ENCODE peak calls at places on chromosomes 4 and X, in eight cellular contexts. J is transverse colon; I is aorta; O is SJCRH30; K is testis; Q is caudate nucleus; Z is psoas muscle; V is CD8-positive, alpha-beta T cell. Y is an unnamed sample.

GRCh38 chr4:88251914-88252313 is 32.4 kb downstream of the PPM1K start:
- DNase-seq in J (no peak), I (no peak), O (no peak), K (no peak), Q (no peak), Z (no peak), V (no peak), Y (no peak)

GRCh38 chr4:154551872-154552686 is 1.9 kb upstream of the PLRG1 start:
- DNase-seq in J (peak), I (peak), O (peak), K (peak), Q (peak), Z (peak), V (peak), Y (peak)

GRCh38 chr4:179399054-179399782 is 1957.0 kb upstream of the AGA start:
- DNase-seq in J (no peak), I (no peak), O (no peak), K (no peak), Q (no peak), Z (no peak), V (no peak), Y (no peak)

GRCh38 chrX:127947450-127947849 is 104.8 kb downstream of the ACTRT1 start:
- DNase-seq in J (no peak), I (no peak), O (peak), K (no peak), Q (no peak), Z (no peak), V (no peak), Y (no peak)

GRCh38 chr4:98996056-98996941 is 778 bp downstream of the METAP1 start:
- DNase-seq in J (peak), I (no peak), O (peak), K (peak), Q (no peak), Z (no peak), V (peak), Y (peak)

GRCh38 chr4:160202802-160203201 is 1099.9 kb downstream of the RAPGEF2 start:
- DNase-seq in J (no peak), I (no peak), O (no peak), K (no peak), Q (no peak), Z (no peak), V (no peak), Y (no peak)

GRCh38 chr4:1072830-1073446 is 40.4 kb downstream of the RNF212 start:
- DNase-seq in J (peak), I (peak), O (peak), K (peak), Q (no peak), Z (no peak), V (peak), Y (no peak)

GRCh38 chrX:108072746-108073145 is 18.6 kb downstream of the PSMD10 start:
- DNase-seq in J (no peak), I (no peak), O (no peak), K (no peak), Q (no peak), Z (no peak), V (no peak), Y (no peak)

GRCh38 chr4:16227462-16227868 is 1.2 kb upstream of the TAPT1 start:
- DNase-seq in J (peak), I (peak), O (peak), K (peak), Q (no peak), Z (peak), V (peak), Y (peak)

GRCh38 chr4:3468154-3468553 is 5.0 kb downstream of the DOK7 start:
- DNase-seq in J (no peak), I (no peak), O (no peak), K (no peak), Q (no peak), Z (peak), V (no peak), Y (no peak)

GRCh38 chrX:45309096-45309495 is 108.4 kb upstream of the DIPK2B start:
- DNase-seq in J (no peak), I (no peak), O (no peak), K (no peak), Q (no peak), Z (no peak), V (no peak), Y (no peak)

GRCh38 chr4:85398276-85398675 is 76.7 kb upstream of the ARHGAP24 start:
- DNase-seq in J (no peak), I (no peak), O (peak), K (no peak), Q (no peak), Z (no peak), V (no peak), Y (no peak)

GRCh38 chrX:3962511-3963350 is 249.3 kb upstream of the PRKX start:
- DNase-seq in J (no peak), I (no peak), O (peak), K (no peak), Q (no peak), Z (no peak), V (no peak), Y (no peak)

GRCh38 chrX:140431521-140431920 is 73.3 kb downstream of the SOX3 start:
- DNase-seq in J (no peak), I (no peak), O (no peak), K (no peak), Q (no peak), Z (no peak), V (no peak), Y (no peak)

GRCh38 chr4:80336582-80336981 is 1.1 kb downstream of the CFAP299 start:
- DNase-seq in J (peak), I (no peak), O (peak), K (peak), Q (no peak), Z (no peak), V (no peak), Y (no peak)

GRCh38 chr4:89357787-89358186 is 50.2 kb upstream of the GPRIN3 start:
- DNase-seq in J (no peak), I (no peak), O (no peak), K (no peak), Q (no peak), Z (no peak), V (no peak), Y (no peak)

GRCh38 chrX:100643943-100644587 is at the start of gene SRPX2:
- DNase-seq in J (peak), I (peak), O (peak), K (peak), Q (no peak), Z (peak), V (no peak), Y (peak)

GRCh38 chrX:123964155-123964554 is 2.6 kb downstream of the STAG2 start:
- DNase-seq in J (no peak), I (no peak), O (peak), K (no peak), Q (no peak), Z (no peak), V (no peak), Y (no peak)
- H3K27ac ChIP-seq in J (peak), I (no peak), O (peak), K (peak), Q (no peak), Z (peak), V (no peak), Y (peak)

GRCh38 chrX:13115457-13115856 is 71.0 kb upstream of the FAM9C start:
- DNase-seq in J (no peak), I (no peak), O (no peak), K (no peak), Q (no peak), Z (no peak), V (no peak), Y (no peak)
- H3K27ac ChIP-seq in J (no peak), I (no peak), O (no peak), K (no peak), Q (no peak), Z (no peak), V (no peak), Y (no peak)

GRCh38 chr4:181548873-181549541 is 694.2 kb upstream of the TENM3 start:
- DNase-seq in J (no peak), I (no peak), O (no peak), K (no peak), Q (no peak), Z (no peak), V (no peak), Y (no peak)
- H3K27ac ChIP-seq in J (no peak), I (no peak), O (no peak), K (no peak), Q (no peak), Z (no peak), V (no peak), Y (no peak)

DNA sequence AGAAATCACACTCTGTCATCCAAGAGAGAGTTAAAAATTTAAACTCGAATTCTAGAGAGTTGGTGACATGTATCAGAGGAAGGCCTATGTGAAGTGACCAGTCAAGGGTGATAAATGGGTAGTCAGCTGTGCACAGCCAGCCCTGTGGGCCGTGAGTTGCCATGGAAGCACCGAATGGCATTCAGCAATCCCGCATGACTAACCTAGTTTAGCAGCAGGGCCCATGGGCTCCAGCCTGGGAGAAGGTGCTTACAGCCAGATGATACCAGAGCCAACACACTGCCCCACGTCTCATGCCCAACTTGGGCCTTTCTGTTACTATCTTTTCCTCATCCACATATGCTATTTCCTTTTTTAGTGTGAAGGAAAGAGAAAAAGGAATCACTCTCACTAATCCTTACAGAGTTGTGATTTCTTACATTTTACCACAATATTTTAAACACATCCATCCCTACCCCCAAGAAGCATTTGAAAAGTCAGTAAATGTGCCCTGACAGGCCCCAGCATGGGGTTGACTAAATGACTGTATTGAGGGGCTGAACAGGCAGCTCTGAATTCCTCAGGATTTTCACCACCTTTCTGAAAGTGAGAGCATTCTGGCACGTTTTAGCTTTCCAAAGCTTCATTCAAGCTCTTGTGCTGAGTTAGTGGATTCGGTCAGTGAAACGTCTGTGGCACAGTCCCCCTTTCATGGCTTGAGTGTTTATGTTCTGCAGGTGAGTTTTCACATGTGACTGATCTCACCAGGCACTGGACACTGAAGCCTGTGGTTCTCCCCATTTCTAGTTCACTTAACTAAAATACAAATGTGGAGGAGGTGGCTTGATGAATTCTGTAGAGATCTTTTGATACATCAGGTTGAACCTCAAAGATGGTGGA is 104.3 kb downstream of the AFF1 start:
- DNase-seq in J (peak), I (peak), O (peak), K (no peak), Q (peak), Z (peak), V (no peak), Y (peak)
- H3K27ac ChIP-seq in J (peak), I (peak), O (peak), K (peak), Q (peak), Z (peak), V (no peak), Y (peak)

Y was measured in dorsolateral prefrontal cortex.